ENCODE peak calls at places on chromosomes 2 and 18, in four cellular contexts. N, R, S and M are unnamed samples. For H3K4me1, the result is how much of the 10 kb centered on the place peaks cover.

GRCh38 chr2:100321181-100321880 is 970 bp downstream of the LONRF2 start:
- DNase-seq in N (peak), R (no peak), S (no peak), M (no peak)

GRCh38 chr2:95017308-95017630 is 8.2 kb upstream of the MAL start:
- DNase-seq in N (no peak), R (no peak), S (no peak), M (no peak)

GRCh38 chr18:72993245-72993644 is 125.5 kb upstream of the NETO1 start:
- DNase-seq in N (no peak), R (no peak), S (no peak), M (no peak)

GRCh38 chr2:130371723-130372054 is 15.8 kb downstream of the PTPN18 start:
- DNase-seq in N (no peak), R (peak), S (no peak), M (no peak)

GRCh38 chr2:216430811-216431210 is 18.5 kb downstream of the SMARCAL1 start:
- DNase-seq in N (no peak), R (no peak), S (no peak), M (no peak)

GRCh38 chr2:191677091-191677645 is 768 bp upstream of the NABP1 start:
- DNase-seq in N (peak), R (no peak), S (no peak), M (no peak)

GRCh38 chr2:239157766-239158165 is 243.1 kb downstream of the HDAC4 start:
- DNase-seq in N (peak), R (no peak), S (peak), M (no peak)

GRCh38 chr2:232516556-232516955 is 3.6 kb upstream of the PRSS56 start:
- DNase-seq in N (no peak), R (no peak), S (no peak), M (no peak)

GRCh38 chr18:45012286-45012685 is 331.6 kb downstream of the SETBP1 start:
- DNase-seq in N (no peak), R (no peak), S (no peak), M (no peak)

GRCh38 chr18:30514059-30514458 is 528.5 kb downstream of the DSC3 start:
- DNase-seq in N (no peak), R (no peak), S (no peak), M (no peak)

GRCh38 chr2:207387172-207387571 is 142.6 kb upstream of the CREB1 start:
- DNase-seq in N (no peak), R (no peak), S (no peak), M (no peak)

GRCh38 chr2:128835342-128835855 is 516.7 kb upstream of the HS6ST1 start:
- DNase-seq in N (no peak), R (no peak), S (no peak), M (peak)

GRCh38 chr2:47401789-47402554 is 984 bp upstream of the MSH2 start:
- DNase-seq in N (peak), R (no peak), S (no peak), M (no peak)

GRCh38 chr2:8938384-8938783 is 65.1 kb downstream of the MBOAT2 start:
- DNase-seq in N (no peak), R (no peak), S (no peak), M (no peak)
- TF ChIP-seq POLR2AphosphoS5 in N (no peak), R (no peak), S (no peak), M (no peak)

DNA sequence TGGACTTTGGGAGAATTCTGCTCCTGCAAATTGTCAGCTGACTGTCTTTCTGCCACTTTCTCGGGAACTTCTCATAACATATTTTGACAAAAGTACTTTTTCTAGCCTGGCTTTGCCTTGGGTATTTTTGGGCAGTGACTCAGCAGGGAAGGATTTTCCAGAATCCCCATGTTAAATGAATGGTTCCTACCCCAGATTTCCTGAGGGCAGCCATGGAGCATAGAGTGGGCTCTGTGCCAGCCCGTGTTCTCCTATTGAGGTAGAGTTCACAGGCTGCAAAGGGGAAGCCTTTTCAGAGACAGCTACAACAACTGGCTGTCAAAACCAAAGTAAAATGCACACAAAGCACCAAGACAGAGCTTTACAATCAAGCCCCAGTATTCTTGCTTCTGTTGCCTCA is 59.8 kb downstream of the BMP10 start:
- DNase-seq in N (no peak), R (peak), S (no peak), M (no peak)
- H3K4me1 ChIP-seq in N (under half), R (under half), S (half or more), M (under half)

GRCh38 chr2:26913599-26914285 is 56.7 kb upstream of the MAPRE3 start:
- DNase-seq in N (no peak), R (no peak), S (no peak), M (peak)
- TF ChIP-seq POLR2AphosphoS5 in N (no peak), R (no peak), S (no peak), M (no peak)

GRCh38 chr2:222299926-222300724 is 1.3 kb upstream of the PAX3 start:
- DNase-seq in N (no peak), R (no peak), S (no peak), M (peak)
- H3K4me1 ChIP-seq in N (half or more), R (under half), S (half or more), M (half or more)

GRCh38 chr18:12327510-12328178 is 19.6 kb downstream of the TUBB6 start:
- DNase-seq in N (peak), R (no peak), S (peak), M (no peak)

GRCh38 chr18:12324991-12325725 is 17.1 kb downstream of the TUBB6 start:
- DNase-seq in N (no peak), R (no peak), S (peak), M (no peak)

GRCh38 chr18:12325726-12326245 is 17.7 kb downstream of the TUBB6 start:
- DNase-seq in N (no peak), R (no peak), S (peak), M (no peak)

GRCh38 chr18:12328179-12328823 is 20.3 kb downstream of the TUBB6 start:
- DNase-seq in N (no peak), R (no peak), S (peak), M (no peak)

DNA sequence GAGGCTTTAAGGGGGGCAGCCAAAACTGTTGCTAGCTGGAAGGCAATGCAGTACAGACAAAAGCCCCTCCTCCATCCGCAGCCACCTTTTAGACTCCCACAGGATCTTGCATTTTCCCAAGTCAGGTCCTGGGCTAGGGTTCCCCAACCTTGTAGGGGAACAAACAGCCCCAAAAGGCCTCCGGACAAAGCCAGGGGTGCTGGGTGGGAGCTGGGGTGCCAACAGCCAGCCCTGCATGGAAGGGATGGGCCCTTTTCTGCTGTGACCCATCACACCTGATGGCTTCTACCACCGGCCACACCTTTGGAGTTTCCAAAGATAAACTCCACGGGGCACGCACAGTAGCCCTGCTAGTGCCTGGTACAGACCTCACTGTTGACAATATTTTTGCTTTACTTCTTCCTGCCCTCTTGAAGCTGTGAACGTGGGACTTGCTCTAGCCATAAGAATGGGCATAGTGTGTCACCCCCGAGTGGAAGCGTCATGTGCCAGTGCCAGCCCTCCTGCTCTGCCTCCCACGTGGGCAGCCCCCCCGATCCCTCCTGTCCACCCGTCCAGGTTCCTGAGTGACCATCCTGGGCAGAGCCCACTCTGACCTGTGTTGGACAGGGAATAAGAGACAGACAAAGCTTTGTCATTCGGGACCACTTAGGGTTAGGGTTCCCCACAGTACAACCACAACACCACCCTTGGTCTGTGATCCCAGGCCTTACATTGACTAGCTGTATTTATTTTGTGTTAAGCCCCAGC is 18.8 kb downstream of the TUBB6 start:
- DNase-seq in N (no peak), R (no peak), S (peak), M (no peak)
- TF ChIP-seq POLR2AphosphoS5 in N (no peak), R (no peak), S (no peak), M (no peak)

GRCh38 chr18:58390399-58390798 is 238.5 kb downstream of the ALPK2 start:
- DNase-seq in N (no peak), R (no peak), S (no peak), M (no peak)
- H3K4me1 ChIP-seq in N (under half), R (under half), S (under half), M (under half)

GRCh38 chr2:39620067-39620466 is 45.6 kb upstream of the TMEM178A start:
- DNase-seq in N (peak), R (no peak), S (no peak), M (no peak)
- TF ChIP-seq POLR2AphosphoS5 in N (peak), R (no peak), S (no peak), M (no peak)

GRCh38 chr2:42846932-42847595 is 54.7 kb upstream of the HAAO start:
- DNase-seq in N (no peak), R (no peak), S (peak), M (no peak)
- H3K4me1 ChIP-seq in N (under half), R (under half), S (half or more), M (under half)

GRCh38 chr2:175403599-175404221 is 222.2 kb upstream of the ATP5MC3 start:
- DNase-seq in N (no peak), R (no peak), S (no peak), M (no peak)

GRCh38 chr2:175404839-175405238 is 223.3 kb upstream of the ATP5MC3 start:
- DNase-seq in N (no peak), R (no peak), S (no peak), M (no peak)

GRCh38 chr2:175400975-175401374 is 219.5 kb upstream of the ATP5MC3 start:
- DNase-seq in N (no peak), R (no peak), S (no peak), M (no peak)

GRCh38 chr2:175401956-175402469 is 220.5 kb upstream of the ATP5MC3 start:
- DNase-seq in N (no peak), R (no peak), S (no peak), M (no peak)

DNA sequence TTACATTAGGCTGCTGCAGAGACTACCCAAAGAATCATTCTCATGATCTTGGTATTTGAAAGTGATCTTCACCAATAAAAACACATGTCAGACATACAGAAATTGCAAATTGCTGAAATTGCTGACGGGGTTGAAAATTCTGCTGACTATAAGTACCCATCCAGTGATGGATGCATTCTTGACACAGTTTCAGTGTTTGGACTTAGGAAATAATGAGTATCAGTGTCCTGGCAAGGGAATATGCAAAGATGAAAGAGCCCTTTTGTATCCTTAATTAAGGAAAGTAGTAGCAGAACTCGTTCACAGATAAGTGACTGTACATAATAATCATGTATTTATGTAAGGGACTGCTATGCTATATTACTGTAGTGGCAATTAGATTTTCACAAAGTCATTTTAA is 221.1 kb upstream of the ATP5MC3 start:
- DNase-seq in N (no peak), R (no peak), S (no peak), M (no peak)
- TF ChIP-seq POLR2AphosphoS5 in N (no peak), R (no peak), S (no peak), M (no peak)